ENCODE peak calls at places on chromosomes 12 and 14, in ten cellular contexts. Z is HFF-Myc; X is CD4-positive, alpha-beta T cell; B is GDM1; H is HEK293T; A is T-cell; Q is GOT3; M is GM23248; E is SHP77; I is A549. N is an unnamed sample.

GRCh38 chr12:79547735-79548347 is 142.9 kb downstream of the PAWR start:
- DNase-seq in Z (peak), X (no peak), B (peak), H (peak), A (no peak), Q (no peak), M (peak), E (peak), I (peak), N (no peak)

GRCh38 chr14:101068958-101069549 is 165.5 kb upstream of the RTL1 start:
- DNase-seq in Z (no peak), X (no peak), B (no peak), H (no peak), A (no peak), Q (no peak), M (no peak), E (no peak), I (no peak), N (no peak)

GRCh38 chr12:100724071-100724470 is 70.5 kb upstream of the ANO4 start:
- DNase-seq in Z (no peak), X (no peak), B (no peak), H (no peak), A (no peak), Q (no peak), M (no peak), E (no peak), I (no peak), N (no peak)

GRCh38 chr12:110109037-110109836 is 14.9 kb upstream of the IFT81 start:
- DNase-seq in Z (peak), X (no peak), B (no peak), H (no peak), A (no peak), Q (peak), M (peak), E (no peak), I (peak), N (peak)

GRCh38 chr12:43208221-43208620 is 343.8 kb downstream of the ADAMTS20 start:
- DNase-seq in Z (no peak), X (no peak), B (no peak), H (no peak), A (no peak), Q (no peak), M (peak), E (no peak), I (no peak), N (no peak)

GRCh38 chr14:60332046-60332399 is 83.0 kb downstream of the PPM1A start:
- DNase-seq in Z (no peak), X (no peak), B (no peak), H (no peak), A (no peak), Q (no peak), M (no peak), E (no peak), I (no peak), N (no peak)

GRCh38 chr12:64998327-64999156 is 122.6 kb downstream of the WIF1 start:
- DNase-seq in Z (no peak), X (no peak), B (no peak), H (no peak), A (no peak), Q (no peak), M (peak), E (no peak), I (no peak), N (no peak)

GRCh38 chr12:58364389-58365086 is 423.2 kb downstream of the ATP23 start:
- DNase-seq in Z (peak), X (no peak), B (no peak), H (no peak), A (no peak), Q (peak), M (peak), E (peak), I (peak), N (peak)

GRCh38 chr14:51368721-51369163 is 128.7 kb downstream of the TMX1 start:
- DNase-seq in Z (peak), X (no peak), B (no peak), H (no peak), A (no peak), Q (no peak), M (peak), E (no peak), I (no peak), N (peak)

GRCh38 chr12:6384499-6385436 is 806 bp downstream of the LTBR start:
- DNase-seq in Z (no peak), X (no peak), B (no peak), H (no peak), A (no peak), Q (no peak), M (peak), E (no peak), I (no peak), N (no peak)

GRCh38 chr12:104097954-104098353 is 33.6 kb downstream of the HCFC2 start:
- DNase-seq in Z (no peak), X (no peak), B (no peak), H (no peak), A (no peak), Q (no peak), M (no peak), E (no peak), I (no peak), N (no peak)

GRCh38 chr14:104731249-104731924 is 7.4 kb downstream of the ADSS1 start:
- DNase-seq in Z (no peak), X (no peak), B (no peak), H (peak), A (no peak), Q (no peak), M (peak), E (peak), I (peak), N (no peak)

GRCh38 chr12:95218852-95219171 is 1.2 kb downstream of the VEZT start:
- DNase-seq in Z (no peak), X (peak), B (peak), H (no peak), A (peak), Q (no peak), M (peak), E (peak), I (peak), N (no peak)

GRCh38 chr14:104735830-104736642 is 12.0 kb downstream of the ADSS1 start:
- DNase-seq in Z (no peak), X (no peak), B (no peak), H (no peak), A (no peak), Q (no peak), M (peak), E (peak), I (no peak), N (no peak)

GRCh38 chr14:25400607-25401206 is 350.8 kb upstream of the STXBP6 start:
- DNase-seq in Z (peak), X (no peak), B (no peak), H (peak), A (no peak), Q (no peak), M (peak), E (peak), I (no peak), N (no peak)

GRCh38 chr12:121279507-121279915 is 17.0 kb downstream of the CAMKK2 start:
- DNase-seq in Z (no peak), X (no peak), B (no peak), H (no peak), A (no peak), Q (no peak), M (peak), E (no peak), I (no peak), N (no peak)

GRCh38 chr14:49193365-49194050 is 392.7 kb downstream of the RPS29 start:
- DNase-seq in Z (no peak), X (no peak), B (no peak), H (no peak), A (no peak), Q (no peak), M (no peak), E (no peak), I (no peak), N (no peak)

GRCh38 chr12:16349132-16349463 is 1.7 kb downstream of the MGST1 start:
- DNase-seq in Z (peak), X (no peak), B (no peak), H (no peak), A (no peak), Q (peak), M (peak), E (no peak), I (peak), N (peak)

GRCh38 chr14:37658174-37658573 is 62.7 kb downstream of the TTC6 start:
- DNase-seq in Z (no peak), X (no peak), B (no peak), H (no peak), A (no peak), Q (no peak), M (no peak), E (peak), I (no peak), N (no peak)

GRCh38 chr12:3152013-3152412 is 74.8 kb downstream of the TSPAN9 start:
- DNase-seq in Z (no peak), X (no peak), B (no peak), H (no peak), A (no peak), Q (no peak), M (peak), E (no peak), I (no peak), N (no peak)

GRCh38 chr12:46659844-46660243 is 166.0 kb downstream of the SLC38A4 start:
- DNase-seq in Z (no peak), X (no peak), B (no peak), H (no peak), A (no peak), Q (no peak), M (peak), E (no peak), I (no peak), N (no peak)